ENCODE peak calls at places on chromosomes 7 and 10, in seven cellular contexts. I, T, E, R, Z, M and A are unnamed samples.
A peak's percentile ranks its signal among the peaks of the same experiment; 100 is the strongest.

GRCh38 chr10:19824397-19825342 is 8.4 kb downstream of the PLXDC2 start:
- DNase-seq in E (no peak), M (peak; percentile 51), I (no peak), R (no peak), Z (no peak), T (no peak), A (no peak)

GRCh38 chr10:49158399-49158798 is 24.6 kb upstream of the FAM170B start:
- DNase-seq in E (no peak), M (no peak), R (no peak), I (no peak), Z (no peak), T (no peak), A (no peak)

GRCh38 chr10:49526624-49527023 is 12.3 kb downstream of the ERCC6 start:
- DNase-seq in M (no peak), T (no peak), I (no peak), Z (no peak), R (no peak), E (no peak), A (no peak)

GRCh38 chr7:131859162-131859821 is 302.9 kb upstream of the PODXL start:
- DNase-seq in I (peak; percentile 43), R (peak; percentile 18), M (peak; percentile 80), Z (peak; percentile 71), T (peak; percentile 5), E (peak; percentile 87), A (peak; percentile 38)

GRCh38 chr7:479115-479947 is 40.3 kb downstream of the PDGFA start:
- DNase-seq in R (no peak), I (no peak), T (no peak), M (no peak), E (no peak), Z (no peak), A (no peak)

GRCh38 chr10:72069751-72070501 is 18.4 kb downstream of the SPOCK2 start:
- DNase-seq in M (no peak), R (no peak), T (no peak), I (no peak), Z (no peak), E (no peak), A (no peak)

GRCh38 chr7:80770675-80771081 is 132.2 kb downstream of the CD36 start:
- DNase-seq in T (peak; percentile 40), R (no peak), I (no peak), M (no peak), E (no peak), Z (no peak), A (no peak)

GRCh38 chr7:102841290-102841689 is 71.5 kb upstream of the LRRC17 start:
- DNase-seq in E (no peak), Z (no peak), R (no peak), M (no peak), I (no peak), T (peak; percentile 24), A (no peak)

GRCh38 chr10:32005050-32005449 is 51.2 kb downstream of the KIF5B start:
- DNase-seq in M (peak; percentile 38), I (peak; percentile 43), R (peak; percentile 58), Z (no peak), E (peak; percentile 49), T (peak; percentile 16), A (peak; percentile 57)

GRCh38 chr10:34816067-34817002 is 1.2 kb upstream of the PARD3 start:
- DNase-seq in E (no peak), Z (no peak), I (no peak), M (peak; percentile 49), T (no peak), R (no peak), A (no peak)

GRCh38 chr7:134856141-134856540 is 76.7 kb downstream of the CALD1 start:
- DNase-seq in R (no peak), M (peak; percentile 58), Z (no peak), I (no peak), E (no peak), T (no peak), A (no peak)

GRCh38 chr7:944744-945143 is 9.7 kb downstream of the ADAP1 start:
- DNase-seq in Z (no peak), M (no peak), R (no peak), I (no peak), T (no peak), E (no peak), A (no peak)

GRCh38 chr7:85091568-85091928 is 95.3 kb downstream of the SEMA3D start:
- DNase-seq in Z (no peak), R (no peak), I (no peak), M (no peak), E (no peak), T (no peak), A (no peak)

GRCh38 chr10:19832624-19833507 is 16.6 kb downstream of the PLXDC2 start:
- DNase-seq in M (no peak), I (no peak), R (no peak), E (no peak), T (no peak), Z (no peak), A (no peak)

GRCh38 chr7:29194594-29195417 is at the start of gene CHN2:
- DNase-seq in M (peak; percentile 90), Z (peak; percentile 49), E (no peak), R (peak; percentile 73), I (no peak), T (no peak), A (no peak)
- TF ChIP-seq YY1 in M (no peak), Z (no peak), E (no peak), R (peak; percentile 58), I (no peak), T (no peak), A (no peak)

GRCh38 chr10:112755446-112756117 is 194.5 kb upstream of the TCF7L2 start:
- DNase-seq in E (no peak), T (no peak), I (no peak), R (peak; percentile 77), M (peak; percentile 69), Z (no peak), A (no peak)

GRCh38 chr10:112761256-112761655 is 188.8 kb upstream of the TCF7L2 start:
- DNase-seq in E (no peak), R (no peak), I (no peak), Z (no peak), T (no peak), M (no peak), A (no peak)

GRCh38 chr10:112759519-112759918 is 190.5 kb upstream of the TCF7L2 start:
- DNase-seq in E (no peak), T (no peak), R (no peak), I (no peak), M (no peak), Z (no peak), A (no peak)

GRCh38 chr10:112756118-112756512 is 193.9 kb upstream of the TCF7L2 start:
- DNase-seq in R (no peak), I (no peak), E (no peak), T (no peak), Z (no peak), M (no peak), A (no peak)

DNA sequence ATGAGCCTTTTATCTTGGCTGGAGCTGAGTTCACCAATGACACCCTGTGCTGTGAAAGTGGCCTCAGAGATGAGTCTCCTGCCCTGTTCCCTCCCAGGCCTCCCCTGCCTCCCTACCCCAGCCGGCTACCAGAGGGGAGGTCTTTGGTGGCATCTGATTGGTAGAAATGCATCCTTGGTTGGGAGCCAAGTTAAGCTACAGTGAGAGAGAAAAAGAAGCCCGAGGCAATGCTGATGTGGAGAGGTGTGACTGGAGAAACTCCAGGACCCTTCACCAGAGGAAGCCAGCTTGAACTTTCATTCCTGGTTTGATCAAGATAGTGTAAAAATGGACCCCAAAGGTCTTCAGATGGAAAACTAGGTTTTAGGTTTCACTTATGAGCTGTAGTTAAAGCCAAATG is 191.1 kb upstream of the TCF7L2 start:
- DNase-seq in E (no peak), T (no peak), Z (no peak), I (no peak), R (no peak), M (no peak), A (no peak)
- TF ChIP-seq YY1 in E (no peak), T (no peak), Z (no peak), I (no peak), R (no peak), M (no peak), A (no peak)

GRCh38 chr10:18097524-18097923 is 42.7 kb upstream of the CACNB2 start:
- DNase-seq in I (no peak), E (no peak), T (no peak), M (no peak), R (no peak), Z (no peak), A (no peak)
- TF ChIP-seq YY1 in I (no peak), E (no peak), T (no peak), M (no peak), R (no peak), Z (no peak), A (no peak)

GRCh38 chr10:118209215-118209614 is 132.9 kb downstream of the FAM204A start:
- DNase-seq in R (peak; percentile 45), T (no peak), M (no peak), E (no peak), I (no peak), Z (no peak), A (no peak)
- TF ChIP-seq YY1 in R (no peak), T (no peak), M (no peak), E (no peak), I (no peak), Z (no peak), A (no peak)

GRCh38 chr7:91940572-91941341 is at the start of gene AKAP9:
- DNase-seq in Z (peak; percentile 77), M (peak; percentile 93), T (peak; percentile 44), E (peak; percentile 91), I (peak; percentile 73), R (peak; percentile 77), A (peak; percentile 85)
- TF ChIP-seq YY1 in Z (peak; percentile 61), M (peak; percentile 97), T (peak; percentile 96), E (peak; percentile 97), I (peak; percentile 95), R (peak; percentile 96), A (peak; percentile 92)

GRCh38 chr10:8726087-8726486 is 671.6 kb downstream of the GATA3 start:
- DNase-seq in R (no peak), I (no peak), T (no peak), E (no peak), Z (no peak), M (no peak), A (no peak)

GRCh38 chr10:8726666-8727065 is 672.2 kb downstream of the GATA3 start:
- DNase-seq in M (no peak), I (no peak), T (no peak), E (no peak), R (no peak), Z (no peak), A (no peak)

GRCh38 chr10:8731415-8732110 is 677.1 kb downstream of the GATA3 start:
- DNase-seq in I (no peak), Z (no peak), M (no peak), T (no peak), R (no peak), E (no peak), A (no peak)
- TF ChIP-seq YY1 in I (no peak), Z (no peak), M (no peak), T (no peak), R (no peak), E (no peak), A (no peak)

GRCh38 chr10:60932756-60933155 is 11.2 kb downstream of the RHOBTB1 start:
- DNase-seq in M (no peak), E (no peak), I (no peak), T (no peak), R (no peak), Z (no peak), A (no peak)
- TF ChIP-seq YY1 in M (no peak), E (no peak), I (no peak), T (no peak), R (no peak), Z (no peak), A (no peak)